ENCODE peak calls at places on chromosomes 6 and 20, in seven cellular contexts. One of them, this sample, is unnamed.

GRCh38 chr6:100234625-100235024 is 230.1 kb downstream of the SIM1 start:
- DNase-seq in BJ: no peak
- DNase-seq in effector memory CD4-positive, alpha-beta T cell: no peak
- DNase-seq in OCI-M1: no peak
- DNase-seq in thoracic aorta: no peak
- DNase-seq in EL: no peak
- DNase-seq in glutamatergic neuron: no peak
- DNase-seq in this sample: no peak

GRCh38 chr20:46709459-46710148 is at the start of gene SLC2A10:
- DNase-seq in BJ: no peak
- DNase-seq in effector memory CD4-positive, alpha-beta T cell: no peak
- DNase-seq in OCI-M1: peak
- DNase-seq in thoracic aorta: no peak
- DNase-seq in EL: peak
- DNase-seq in glutamatergic neuron: peak
- DNase-seq in this sample: no peak

GRCh38 chr6:169975701-169976100 is 224.3 kb downstream of the ERMARD start:
- DNase-seq in BJ: no peak
- DNase-seq in effector memory CD4-positive, alpha-beta T cell: no peak
- DNase-seq in OCI-M1: no peak
- DNase-seq in thoracic aorta: no peak
- DNase-seq in EL: no peak
- DNase-seq in glutamatergic neuron: no peak
- DNase-seq in this sample: peak

GRCh38 chr6:91167846-91168245 is 581.0 kb upstream of the MAP3K7 start:
- DNase-seq in BJ: no peak
- DNase-seq in effector memory CD4-positive, alpha-beta T cell: no peak
- DNase-seq in OCI-M1: peak
- DNase-seq in thoracic aorta: no peak
- DNase-seq in EL: no peak
- DNase-seq in glutamatergic neuron: no peak
- DNase-seq in this sample: no peak

GRCh38 chr20:824490-824889 is 9.0 kb upstream of the FAM110A start:
- DNase-seq in BJ: no peak
- DNase-seq in effector memory CD4-positive, alpha-beta T cell: no peak
- DNase-seq in OCI-M1: no peak
- DNase-seq in thoracic aorta: no peak
- DNase-seq in EL: no peak
- DNase-seq in glutamatergic neuron: no peak
- DNase-seq in this sample: no peak

GRCh38 chr20:57999465-58000111 is 228.9 kb downstream of the ANKRD60 start:
- DNase-seq in BJ: no peak
- DNase-seq in effector memory CD4-positive, alpha-beta T cell: no peak
- DNase-seq in OCI-M1: no peak
- DNase-seq in thoracic aorta: no peak
- DNase-seq in EL: no peak
- DNase-seq in glutamatergic neuron: no peak
- DNase-seq in this sample: no peak

GRCh38 chr6:87213364-87213763 is 58.0 kb downstream of the ZNF292 start:
- DNase-seq in BJ: no peak
- DNase-seq in effector memory CD4-positive, alpha-beta T cell: no peak
- DNase-seq in OCI-M1: no peak
- DNase-seq in thoracic aorta: no peak
- DNase-seq in EL: no peak
- DNase-seq in glutamatergic neuron: no peak
- DNase-seq in this sample: no peak

GRCh38 chr20:46311719-46312074 is 3.4 kb upstream of the CDH22 start:
- DNase-seq in BJ: no peak
- DNase-seq in effector memory CD4-positive, alpha-beta T cell: no peak
- DNase-seq in OCI-M1: no peak
- DNase-seq in thoracic aorta: no peak
- DNase-seq in EL: no peak
- DNase-seq in glutamatergic neuron: no peak
- DNase-seq in this sample: no peak

GRCh38 chr6:149233056-149233715 is 84.3 kb upstream of the TAB2 start:
- DNase-seq in BJ: peak
- DNase-seq in effector memory CD4-positive, alpha-beta T cell: peak
- DNase-seq in OCI-M1: no peak
- DNase-seq in thoracic aorta: no peak
- DNase-seq in EL: peak
- DNase-seq in glutamatergic neuron: no peak
- DNase-seq in this sample: no peak

GRCh38 chr6:17013701-17014100 is 88.1 kb upstream of the STMND1 start:
- DNase-seq in BJ: peak
- DNase-seq in effector memory CD4-positive, alpha-beta T cell: no peak
- DNase-seq in OCI-M1: no peak
- DNase-seq in thoracic aorta: no peak
- DNase-seq in EL: peak
- DNase-seq in glutamatergic neuron: no peak
- DNase-seq in this sample: no peak

GRCh38 chr20:63215101-63216040 is 560 bp downstream of the YTHDF1 start:
- DNase-seq in BJ: no peak
- DNase-seq in effector memory CD4-positive, alpha-beta T cell: no peak
- DNase-seq in OCI-M1: peak
- DNase-seq in thoracic aorta: no peak
- DNase-seq in EL: peak
- DNase-seq in glutamatergic neuron: peak
- DNase-seq in this sample: no peak

GRCh38 chr20:55216525-55217242 is 741.3 kb downstream of the DOK5 start:
- DNase-seq in BJ: no peak
- DNase-seq in effector memory CD4-positive, alpha-beta T cell: no peak
- DNase-seq in OCI-M1: no peak
- DNase-seq in thoracic aorta: no peak
- DNase-seq in EL: no peak
- DNase-seq in glutamatergic neuron: no peak
- DNase-seq in this sample: no peak

GRCh38 chr6:68473433-68474210 is 161.5 kb upstream of the ADGRB3 start:
- DNase-seq in BJ: no peak
- DNase-seq in effector memory CD4-positive, alpha-beta T cell: no peak
- DNase-seq in OCI-M1: no peak
- DNase-seq in thoracic aorta: no peak
- DNase-seq in EL: no peak
- DNase-seq in glutamatergic neuron: no peak
- DNase-seq in this sample: no peak

GRCh38 chr20:43415661-43416430 is 41.9 kb upstream of the SRSF6 start:
- DNase-seq in BJ: no peak
- DNase-seq in effector memory CD4-positive, alpha-beta T cell: no peak
- DNase-seq in OCI-M1: no peak
- DNase-seq in thoracic aorta: no peak
- DNase-seq in EL: peak
- DNase-seq in glutamatergic neuron: no peak
- DNase-seq in this sample: no peak

GRCh38 chr6:45986746-45987274 is 28.9 kb downstream of the CLIC5 start:
- DNase-seq in BJ: no peak
- DNase-seq in effector memory CD4-positive, alpha-beta T cell: no peak
- DNase-seq in OCI-M1: no peak
- DNase-seq in thoracic aorta: no peak
- DNase-seq in EL: peak
- DNase-seq in glutamatergic neuron: no peak
- DNase-seq in this sample: no peak

GRCh38 chr6:125099211-125100017 is 54.2 kb upstream of the TPD52L1 start:
- DNase-seq in BJ: no peak
- DNase-seq in effector memory CD4-positive, alpha-beta T cell: no peak
- DNase-seq in OCI-M1: peak
- DNase-seq in thoracic aorta: peak
- DNase-seq in EL: peak
- DNase-seq in glutamatergic neuron: peak
- DNase-seq in this sample: peak

GRCh38 chr6:7542065-7542877 is 800 bp downstream of the DSP start:
- DNase-seq in BJ: no peak
- DNase-seq in effector memory CD4-positive, alpha-beta T cell: no peak
- DNase-seq in OCI-M1: no peak
- DNase-seq in thoracic aorta: no peak
- DNase-seq in EL: peak
- DNase-seq in glutamatergic neuron: peak
- DNase-seq in this sample: no peak

GRCh38 chr6:151191477-151191995 is 48.2 kb upstream of the AKAP12 start:
- DNase-seq in BJ: no peak
- DNase-seq in effector memory CD4-positive, alpha-beta T cell: no peak
- DNase-seq in OCI-M1: no peak
- DNase-seq in thoracic aorta: no peak
- DNase-seq in EL: no peak
- DNase-seq in glutamatergic neuron: no peak
- DNase-seq in this sample: no peak

GRCh38 chr20:51757226-51757625 is 11.0 kb downstream of the ATP9A start:
- DNase-seq in BJ: no peak
- DNase-seq in effector memory CD4-positive, alpha-beta T cell: no peak
- DNase-seq in OCI-M1: no peak
- DNase-seq in thoracic aorta: no peak
- DNase-seq in EL: no peak
- DNase-seq in glutamatergic neuron: no peak
- DNase-seq in this sample: no peak

GRCh38 chr6:128118401-128118800 is 217.5 kb upstream of the THEMIS start:
- DNase-seq in BJ: peak
- DNase-seq in effector memory CD4-positive, alpha-beta T cell: no peak
- DNase-seq in OCI-M1: no peak
- DNase-seq in thoracic aorta: no peak
- DNase-seq in EL: peak
- DNase-seq in glutamatergic neuron: no peak
- DNase-seq in this sample: no peak

GRCh38 chr6:159169193-159169555 is at the start of gene FNDC1:
- DNase-seq in BJ: no peak
- DNase-seq in effector memory CD4-positive, alpha-beta T cell: peak
- DNase-seq in OCI-M1: no peak
- DNase-seq in thoracic aorta: no peak
- DNase-seq in EL: no peak
- DNase-seq in glutamatergic neuron: peak
- DNase-seq in this sample: no peak

GRCh38 chr20:3116341-3116740 is 31.8 kb upstream of the AVP start:
- DNase-seq in BJ: no peak
- DNase-seq in effector memory CD4-positive, alpha-beta T cell: no peak
- DNase-seq in OCI-M1: no peak
- DNase-seq in thoracic aorta: no peak
- DNase-seq in EL: no peak
- DNase-seq in glutamatergic neuron: no peak
- DNase-seq in this sample: no peak

GRCh38 chr6:167679791-167680604 is 146.7 kb upstream of the AFDN start:
- DNase-seq in BJ: no peak
- DNase-seq in effector memory CD4-positive, alpha-beta T cell: no peak
- DNase-seq in OCI-M1: no peak
- DNase-seq in thoracic aorta: no peak
- DNase-seq in EL: no peak
- DNase-seq in glutamatergic neuron: no peak
- DNase-seq in this sample: no peak

GRCh38 chr20:8853805-8854338 is 215.0 kb upstream of the PLCB4 start:
- DNase-seq in BJ: no peak
- DNase-seq in effector memory CD4-positive, alpha-beta T cell: no peak
- DNase-seq in OCI-M1: peak
- DNase-seq in thoracic aorta: no peak
- DNase-seq in EL: peak
- DNase-seq in glutamatergic neuron: no peak
- DNase-seq in this sample: no peak

GRCh38 chr20:23226612-23227265 is 123.9 kb upstream of the NXT1 start:
- DNase-seq in BJ: no peak
- DNase-seq in effector memory CD4-positive, alpha-beta T cell: no peak
- DNase-seq in OCI-M1: no peak
- DNase-seq in thoracic aorta: no peak
- DNase-seq in EL: no peak
- DNase-seq in glutamatergic neuron: no peak
- DNase-seq in this sample: no peak

GRCh38 chr20:61861054-61861841 is 204.4 kb downstream of the TAF4 start:
- DNase-seq in BJ: no peak
- DNase-seq in effector memory CD4-positive, alpha-beta T cell: no peak
- DNase-seq in OCI-M1: no peak
- DNase-seq in thoracic aorta: no peak
- DNase-seq in EL: no peak
- DNase-seq in glutamatergic neuron: no peak
- DNase-seq in this sample: no peak

GRCh38 chr20:10519361-10520048 is 84.4 kb downstream of the SLX4IP start:
- DNase-seq in BJ: no peak
- DNase-seq in effector memory CD4-positive, alpha-beta T cell: no peak
- DNase-seq in OCI-M1: no peak
- DNase-seq in thoracic aorta: no peak
- DNase-seq in EL: peak
- DNase-seq in glutamatergic neuron: no peak
- DNase-seq in this sample: no peak

GRCh38 chr20:51995038-51995437 is 192.7 kb upstream of the SALL4 start:
- DNase-seq in BJ: peak
- DNase-seq in effector memory CD4-positive, alpha-beta T cell: no peak
- DNase-seq in OCI-M1: no peak
- DNase-seq in thoracic aorta: no peak
- DNase-seq in EL: no peak
- DNase-seq in glutamatergic neuron: no peak
- DNase-seq in this sample: no peak

GRCh38 chr6:35552285-35552917 is 39.7 kb upstream of the TULP1 start:
- DNase-seq in BJ: no peak
- DNase-seq in effector memory CD4-positive, alpha-beta T cell: peak
- DNase-seq in OCI-M1: peak
- DNase-seq in thoracic aorta: no peak
- DNase-seq in EL: peak
- DNase-seq in glutamatergic neuron: no peak
- DNase-seq in this sample: no peak

GRCh38 chr6:144286503-144287393 is 1.6 kb downstream of the UTRN start:
- DNase-seq in BJ: peak
- DNase-seq in effector memory CD4-positive, alpha-beta T cell: no peak
- DNase-seq in OCI-M1: peak
- DNase-seq in thoracic aorta: peak
- DNase-seq in EL: peak
- DNase-seq in glutamatergic neuron: peak
- DNase-seq in this sample: no peak

GRCh38 chr6:79813854-79814477 is 133.4 kb downstream of the ELOVL4 start:
- DNase-seq in BJ: no peak
- DNase-seq in effector memory CD4-positive, alpha-beta T cell: peak
- DNase-seq in OCI-M1: peak
- DNase-seq in thoracic aorta: peak
- DNase-seq in EL: peak
- DNase-seq in glutamatergic neuron: peak
- DNase-seq in this sample: peak

GRCh38 chr6:144036064-144036873 is 28.2 kb upstream of the PLAGL1 start:
- DNase-seq in BJ: peak
- DNase-seq in effector memory CD4-positive, alpha-beta T cell: no peak
- DNase-seq in OCI-M1: peak
- DNase-seq in thoracic aorta: no peak
- DNase-seq in EL: peak
- DNase-seq in glutamatergic neuron: no peak
- DNase-seq in this sample: no peak

GRCh38 chr6:36665180-36665579 is 13.3 kb upstream of the CDKN1A start:
- DNase-seq in BJ: no peak
- DNase-seq in effector memory CD4-positive, alpha-beta T cell: no peak
- DNase-seq in OCI-M1: no peak
- DNase-seq in thoracic aorta: no peak
- DNase-seq in EL: no peak
- DNase-seq in glutamatergic neuron: no peak
- DNase-seq in this sample: no peak

GRCh38 chr6:39812853-39813533 is 20.8 kb downstream of the DAAM2 start:
- DNase-seq in BJ: peak
- DNase-seq in effector memory CD4-positive, alpha-beta T cell: no peak
- DNase-seq in OCI-M1: peak
- DNase-seq in thoracic aorta: no peak
- DNase-seq in EL: peak
- DNase-seq in glutamatergic neuron: no peak
- DNase-seq in this sample: no peak

GRCh38 chr20:25059487-25059820 is 1.5 kb upstream of the ACSS1 start:
- DNase-seq in BJ: no peak
- DNase-seq in effector memory CD4-positive, alpha-beta T cell: no peak
- DNase-seq in OCI-M1: no peak
- DNase-seq in thoracic aorta: no peak
- DNase-seq in EL: no peak
- DNase-seq in glutamatergic neuron: no peak
- DNase-seq in this sample: no peak

GRCh38 chr20:63642518-63643247 is 10.5 kb downstream of the STMN3 start:
- DNase-seq in BJ: no peak
- DNase-seq in effector memory CD4-positive, alpha-beta T cell: no peak
- DNase-seq in OCI-M1: no peak
- DNase-seq in thoracic aorta: no peak
- DNase-seq in EL: no peak
- DNase-seq in glutamatergic neuron: peak
- DNase-seq in this sample: no peak